ENCODE peak calls at places on chromosomes 11 and 22, in eight cellular contexts. W is HCT116, U is testis, O is pancreas, M is body of pancreas, L is stomach, I is GM06990, S is endodermal cell. Y is an unnamed sample.

GRCh38 chr11:28962492-28962891 is 854.3 kb downstream of the METTL15 start:
- DNase-seq in M (no peak), S (no peak), O (no peak), W (no peak), L (no peak), I (no peak), U (no peak), Y (no peak)

GRCh38 chr11:107157146-107157808 is 139.0 kb upstream of the GUCY1A2 start:
- DNase-seq in S (peak; percentile 60), W (no peak), U (no peak), M (no peak), O (no peak), I (no peak), L (no peak), Y (no peak)

GRCh38 chr11:46594785-46595184 is 962 bp upstream of the AMBRA1 start:
- DNase-seq in W (no peak), S (no peak), M (no peak), L (no peak), U (no peak), O (no peak), I (no peak), Y (no peak)

GRCh38 chr22:30866811-30867271 is 101.7 kb downstream of the MORC2 start:
- DNase-seq in M (no peak), O (no peak), W (no peak), I (no peak), U (no peak), L (no peak), S (peak; percentile 49), Y (no peak)

GRCh38 chr11:115643491-115643995 is 139.3 kb upstream of the CADM1 start:
- DNase-seq in U (no peak), M (no peak), I (no peak), O (no peak), S (no peak), W (no peak), L (no peak), Y (no peak)

GRCh38 chr11:93393386-93393785 is 62.8 kb downstream of the DEUP1 start:
- DNase-seq in O (no peak), U (no peak), L (no peak), S (no peak), M (no peak), I (no peak), W (no peak), Y (no peak)

GRCh38 chr11:115334932-115335788 is 169.1 kb downstream of the CADM1 start:
- DNase-seq in S (no peak), W (no peak), L (no peak), U (no peak), I (peak; percentile 11), O (no peak), M (no peak), Y (no peak)

GRCh38 chr11:130103296-130103814 is 33.7 kb downstream of the APLP2 start:
- DNase-seq in I (no peak), O (no peak), U (no peak), S (no peak), M (peak; percentile 24), L (no peak), W (no peak), Y (no peak)

GRCh38 chr22:35921777-35922176 is 106.8 kb downstream of the RBFOX2 start:
- DNase-seq in I (no peak), L (peak; percentile 53), W (peak; percentile 76), S (peak; percentile 88), M (peak; percentile 82), O (peak; percentile 59), U (peak; percentile 73), Y (peak; percentile 85)

GRCh38 chr22:39419096-39419495 is 19.5 kb downstream of the TAB1 start:
- DNase-seq in U (no peak), W (no peak), M (no peak), O (no peak), L (no peak), I (no peak), S (no peak), Y (no peak)

GRCh38 chr22:23404689-23405365 is 175.3 kb downstream of the IGLL1 start:
- DNase-seq in W (no peak), I (no peak), U (peak; percentile 75), O (no peak), L (peak; percentile 42), M (peak; percentile 14), S (peak; percentile 77), Y (no peak)

GRCh38 chr11:131809203-131809948 is 439.0 kb downstream of the NTM start:
- DNase-seq in M (no peak), W (no peak), I (no peak), U (no peak), L (no peak), S (no peak), O (no peak), Y (no peak)

GRCh38 chr22:48343461-48343860 is 1484.2 kb downstream of the BRD1 start:
- DNase-seq in O (no peak), M (no peak), U (no peak), S (no peak), W (no peak), I (no peak), L (no peak), Y (no peak)

GRCh38 chr11:14956111-14956510 is 16.0 kb downstream of the CALCA start:
- DNase-seq in M (no peak), S (no peak), U (no peak), W (no peak), I (no peak), L (no peak), O (no peak), Y (no peak)

GRCh38 chr11:93288079-93288478 is 42.5 kb upstream of the DEUP1 start:
- DNase-seq in L (no peak), U (no peak), S (no peak), O (no peak), I (peak; percentile 22), M (no peak), W (no peak), Y (no peak)

GRCh38 chr11:69374110-69374981 is 80.4 kb downstream of the MYEOV start:
- DNase-seq in O (no peak), M (no peak), U (peak; percentile 8), L (peak; percentile 22), W (no peak), I (no peak), S (peak; percentile 53), Y (no peak)

GRCh38 chr22:44561139-44561840 is 63.3 kb upstream of the RTL6 start:
- DNase-seq in L (no peak), M (no peak), W (no peak), U (no peak), I (no peak), S (no peak), O (no peak), Y (no peak)

GRCh38 chr22:28925916-28926315 is 42.5 kb downstream of the ZNRF3 start:
- DNase-seq in I (no peak), U (no peak), O (no peak), S (peak; percentile 76), W (no peak), M (no peak), L (no peak), Y (no peak)

GRCh38 chr22:29695129-29695926 is 24.5 kb upstream of the CABP7 start:
- DNase-seq in U (no peak), M (no peak), L (no peak), O (no peak), I (no peak), S (no peak), W (no peak), Y (no peak)

GRCh38 chr11:62588966-62589637 is 2.2 kb downstream of the TUT1 start:
- DNase-seq in L (no peak), M (no peak), S (no peak), W (no peak), I (no peak), O (no peak), U (no peak), Y (no peak)

GRCh38 chr22:24146791-24147353 is 34.4 kb upstream of the SUSD2 start:
- DNase-seq in U (peak; percentile 56), L (no peak), W (no peak), M (peak; percentile 45), I (no peak), S (peak; percentile 68), O (peak; percentile 49), Y (peak; percentile 84)

GRCh38 chr11:104653011-104653806 is 245.1 kb downstream of the CASP12 start:
- DNase-seq in W (no peak), O (no peak), L (no peak), S (no peak), U (peak; percentile 16), I (no peak), M (peak; percentile 6), Y (no peak)

GRCh38 chr11:790721-791564 is 1.1 kb upstream of the CEND1 start:
- DNase-seq in L (no peak), I (no peak), M (no peak), O (no peak), U (no peak), W (no peak), S (peak; percentile 87), Y (no peak)

DNA sequence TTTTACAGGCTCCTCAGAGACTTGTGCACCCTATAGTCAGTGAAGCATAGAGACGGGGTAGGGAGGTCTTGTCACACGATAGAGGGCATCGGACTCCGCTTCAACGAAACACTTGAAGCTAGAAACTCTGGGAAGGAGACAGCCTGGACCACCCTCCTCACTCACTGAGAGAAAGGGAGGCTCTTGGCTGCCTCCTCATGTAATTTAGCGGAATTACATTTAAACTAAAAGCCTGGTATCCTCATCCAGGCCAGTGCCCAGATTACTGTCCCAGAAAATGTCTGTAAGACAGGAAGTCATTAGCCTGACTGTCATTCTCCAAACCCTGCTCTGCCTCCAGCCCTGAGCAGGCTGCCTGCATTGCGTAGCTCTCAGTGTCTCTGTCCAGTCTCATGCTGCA is 36.0 kb downstream of the TTLL1 start:
- DNase-seq in M (no peak), O (no peak), I (no peak), U (no peak), L (no peak), S (peak; percentile 66), W (no peak), Y (no peak)
- TF ChIP-seq CTCF in M (no peak), O (no peak), I (peak; percentile 25), U (no peak), L (no peak), S (peak; percentile 74), W (peak; percentile 49), Y (no peak)

GRCh38 chr11:65497141-65498041 is 1.5 kb upstream of the MALAT1 start:
- DNase-seq in O (peak; percentile 99), S (peak; percentile 99), L (peak; percentile 99), M (peak; percentile 99), U (peak; percentile 98), I (peak; percentile 100), W (peak; percentile 96), Y (peak; percentile 99)
- TF ChIP-seq CTCF in O (no peak), S (no peak), L (no peak), M (no peak), U (peak; percentile 5), I (peak; percentile 8), W (no peak), Y (no peak)

DNA sequence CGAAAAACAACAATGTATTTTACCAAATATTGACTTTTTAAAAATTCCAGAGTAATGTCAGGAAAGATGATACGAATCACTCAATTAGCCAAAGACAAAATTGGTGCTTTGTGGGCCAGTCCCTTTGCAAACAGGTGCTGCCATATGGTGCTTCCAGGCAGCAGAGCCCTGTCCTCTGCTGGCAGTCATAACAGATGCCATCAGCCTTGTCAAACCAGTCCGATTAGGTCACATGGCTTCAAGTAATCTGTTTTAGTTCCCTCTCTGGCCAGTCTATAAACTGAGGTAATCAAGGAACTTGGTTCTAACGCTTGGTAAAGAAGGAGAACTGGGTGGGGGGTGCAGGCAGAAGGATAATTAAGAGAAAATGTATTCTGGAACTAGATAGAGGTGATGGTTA is 49.1 kb upstream of the CAPRIN1 start:
- DNase-seq in W (no peak), O (peak; percentile 6), U (no peak), M (peak; percentile 28), S (no peak), L (peak; percentile 57), I (no peak), Y (no peak)
- TF ChIP-seq CTCF in W (no peak), O (no peak), U (no peak), M (no peak), S (no peak), L (no peak), I (no peak), Y (no peak)

GRCh38 chr11:75891947-75892739 is 77.1 kb downstream of the UVRAG start:
- DNase-seq in O (no peak), M (peak; percentile 14), S (no peak), L (no peak), I (peak; percentile 33), U (no peak), W (no peak), Y (no peak)
- TF ChIP-seq CTCF in O (no peak), M (no peak), S (no peak), L (no peak), I (no peak), U (no peak), W (no peak), Y (no peak)